ENCODE peak calls at places on chromosomes 11 and 22, in eight cellular contexts. J is NCI-H460; N is foreskin fibroblast; X is activated CD8-positive, alpha-beta memory T cell treated with anti-CD3 and anti-CD28 coated beads, Interleukin-2, amount 50 U/mL, for 48 hours; A is colonic mucosa; Z is germinal center; W is stimulated activated naive CD8-positive, alpha-beta T cell treated with anti-CD3 and anti-CD28 coated beads, Interleukin-15, Interleukin-2, amounts not matched to agents 100 U/mL and 50 U/mL, for 24 hours; K is central memory CD4-positive, alpha-beta T cell. E is an unnamed sample.

GRCh38 chr11:58628446-58628845 is 6.0 kb downstream of the CNTF start:
- DNase-seq in J (no peak), N (no peak), X (no peak), A (no peak), Z (no peak), W (no peak), K (no peak), E (no peak)

GRCh38 chr11:57787920-57788716 is 26.5 kb downstream of the CTNND1 start:
- DNase-seq in J (no peak), N (no peak), X (no peak), A (no peak), Z (no peak), W (no peak), K (no peak), E (peak)

GRCh38 chr11:45264839-45265515 is 21.2 kb downstream of the SYT13 start:
- DNase-seq in J (no peak), N (peak), X (no peak), A (no peak), Z (no peak), W (no peak), K (no peak), E (no peak)

GRCh38 chr11:84719935-84720577 is 907.1 kb downstream of the DLG2 start:
- DNase-seq in J (no peak), N (no peak), X (peak), A (peak), Z (no peak), W (no peak), K (no peak), E (peak)

GRCh38 chr22:23537421-23537820 is 42.7 kb downstream of the IGLL1 start:
- DNase-seq in J (no peak), N (no peak), X (peak), A (no peak), Z (no peak), W (no peak), K (no peak), E (no peak)

GRCh38 chr22:48627203-48627602 is 1200.5 kb downstream of the BRD1 start:
- DNase-seq in J (no peak), N (no peak), X (no peak), A (no peak), Z (no peak), W (no peak), K (no peak), E (no peak)

GRCh38 chr11:78256962-78257361 is 68.2 kb downstream of the USP35 start:
- DNase-seq in J (no peak), N (peak), X (no peak), A (peak), Z (no peak), W (no peak), K (no peak), E (peak)

GRCh38 chr11:13358871-13359270 is 81.3 kb downstream of the BMAL1 start:
- DNase-seq in J (no peak), N (peak), X (no peak), A (no peak), Z (no peak), W (no peak), K (no peak), E (no peak)

GRCh38 chr11:126452718-126453117 is 97.2 kb downstream of the ST3GAL4 start:
- DNase-seq in J (no peak), N (peak), X (no peak), A (no peak), Z (no peak), W (no peak), K (no peak), E (no peak)

GRCh38 chr22:19719055-19719482 is 4.3 kb upstream of the GP1BB start:
- DNase-seq in J (no peak), N (peak), X (no peak), A (no peak), Z (no peak), W (no peak), K (no peak), E (peak)

E was measured in right cardiac atrium.